ENCODE peak calls at places on chromosomes 5 and 9, in ten cellular contexts. C, U, M, X, F, E, B, V, S and R are unnamed samples.

GRCh38 chr5:104186100-104186499 is 623.5 kb upstream of the NUDT12 start:
- DNase-seq in C (no peak), U (no peak), M (no peak), X (no peak), F (no peak), E (peak; percentile 88), B (no peak), V (no peak), S (no peak), R (no peak)

GRCh38 chr5:62600560-62601252 is 22.1 kb downstream of the LRRC70 start:
- DNase-seq in C (no peak), U (no peak), M (no peak), X (no peak), F (peak; percentile 35), E (no peak), B (no peak), V (no peak), S (no peak), R (no peak)

GRCh38 chr5:144566747-144567415 is 396.2 kb downstream of the KCTD16 start:
- DNase-seq in C (no peak), U (no peak), M (no peak), X (no peak), F (no peak), E (no peak), B (no peak), V (no peak), S (no peak), R (no peak)

GRCh38 chr5:27944471-27944870 is 906.1 kb upstream of the CDH9 start:
- DNase-seq in C (no peak), U (no peak), M (no peak), X (no peak), F (no peak), E (no peak), B (no peak), V (no peak), S (no peak), R (no peak)

GRCh38 chr5:98798371-98798770 is 24.9 kb downstream of the RGMB start:
- DNase-seq in C (no peak), U (no peak), M (no peak), X (no peak), F (no peak), E (no peak), B (no peak), V (no peak), S (no peak), R (no peak)

GRCh38 chr9:114469091-114469853 is 36.0 kb downstream of the WHRN start:
- DNase-seq in C (no peak), U (no peak), M (no peak), X (no peak), F (no peak), E (no peak), B (no peak), V (no peak), S (no peak), R (no peak)

GRCh38 chr5:125668904-125669303 is 754.3 kb upstream of the GRAMD2B start:
- DNase-seq in C (no peak), U (no peak), M (no peak), X (no peak), F (no peak), E (no peak), B (no peak), V (no peak), S (no peak), R (no peak)

GRCh38 chr5:124524552-124525232 is 221.7 kb downstream of the ZNF608 start:
- DNase-seq in C (no peak), U (no peak), M (no peak), X (peak; percentile 35), F (peak; percentile 31), E (no peak), B (no peak), V (no peak), S (no peak), R (no peak)

GRCh38 chr9:35027871-35028270 is 38.3 kb downstream of the DNAJB5 start:
- DNase-seq in C (no peak), U (no peak), M (no peak), X (no peak), F (no peak), E (no peak), B (no peak), V (no peak), S (no peak), R (no peak)

GRCh38 chr9:35029852-35030251 is 40.3 kb downstream of the DNAJB5 start:
- DNase-seq in C (no peak), U (no peak), M (no peak), X (no peak), F (no peak), E (no peak), B (no peak), V (no peak), S (no peak), R (no peak)

GRCh38 chr9:35027361-35027760 is 37.8 kb downstream of the DNAJB5 start:
- DNase-seq in C (no peak), U (no peak), M (no peak), X (no peak), F (no peak), E (no peak), B (no peak), V (no peak), S (no peak), R (no peak)

GRCh38 chr9:35028341-35028740 is 38.8 kb downstream of the DNAJB5 start:
- DNase-seq in C (no peak), U (no peak), M (no peak), X (no peak), F (no peak), E (no peak), B (no peak), V (no peak), S (no peak), R (no peak)

DNA sequence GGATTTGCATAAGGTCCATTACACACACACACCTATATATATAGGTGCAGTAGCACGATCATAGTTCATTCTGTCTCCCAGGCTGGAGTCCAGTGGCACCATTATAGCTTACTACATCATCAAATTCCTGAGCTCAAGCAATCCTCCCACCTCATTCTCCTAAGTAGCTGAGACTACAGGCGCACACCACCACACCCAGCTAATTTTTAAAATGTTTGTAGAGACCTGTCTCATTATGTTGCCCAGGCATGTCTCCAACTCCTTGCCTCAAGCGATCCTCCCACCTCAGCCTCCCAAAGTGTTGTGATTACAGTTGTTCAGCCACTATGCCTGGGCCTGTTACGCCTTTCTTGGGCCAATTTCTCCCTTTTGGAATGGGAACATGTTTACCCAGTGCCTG is 39.7 kb downstream of the DNAJB5 start:
- DNase-seq in C (no peak), U (no peak), M (no peak), X (no peak), F (no peak), E (no peak), B (no peak), V (no peak), S (no peak), R (no peak)
- TF ChIP-seq EP300 in C (no peak), U (no peak), M (no peak), X (no peak), F (no peak), E (no peak), B (no peak), V (no peak), S (no peak), R (no peak)

DNA sequence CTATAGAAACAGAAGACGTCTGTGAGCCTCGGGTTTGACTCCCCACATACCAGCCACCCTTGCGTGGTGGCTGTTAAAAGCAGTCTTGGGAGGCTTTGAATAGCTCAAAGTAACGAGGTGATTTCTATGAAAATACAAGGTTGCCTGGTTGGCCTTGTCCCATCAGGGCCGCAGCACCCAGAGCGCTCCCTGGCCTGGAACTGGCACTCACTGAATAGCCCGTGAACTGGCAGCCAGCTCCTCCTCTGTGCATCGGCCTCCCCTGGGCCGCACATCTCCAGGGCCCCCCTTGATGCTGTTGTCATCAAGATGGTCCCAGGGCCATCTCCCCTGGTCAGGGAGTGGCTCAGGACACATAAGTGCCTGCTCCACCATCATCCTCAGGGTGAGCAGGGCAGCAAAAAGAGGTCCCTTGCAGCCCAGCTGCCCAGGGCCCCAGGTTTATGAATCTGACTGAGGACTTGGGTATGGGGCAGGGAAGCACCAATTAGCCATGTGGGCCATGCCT is 144.6 kb upstream of the PPP1R26 start:
- DNase-seq in C (no peak), U (no peak), M (peak; percentile 30), X (no peak), F (no peak), E (no peak), B (no peak), V (no peak), S (peak; percentile 9), R (no peak)
- H3K4me1 ChIP-seq in C (no peaks in the 10 kb centered on the region), U (peaks cover 2% of the 10 kb centered on the region), M (no peaks in the 10 kb centered on the region), X (no peaks in the 10 kb centered on the region), F (no peaks in the 10 kb centered on the region), E (no peaks in the 10 kb centered on the region), B (no peaks in the 10 kb centered on the region), V (no peaks in the 10 kb centered on the region), S (no peaks in the 10 kb centered on the region), R (peaks cover 5% of the 10 kb centered on the region)

GRCh38 chr9:35561468-35562261 is 43.4 kb upstream of the TESK1 start:
- DNase-seq in C (no peak), U (no peak), M (no peak), X (no peak), F (no peak), E (no peak), B (no peak), V (peak; percentile 67), S (no peak), R (no peak)

GRCh38 chr9:35564658-35565061 is 40.4 kb upstream of the TESK1 start:
- DNase-seq in C (no peak), U (no peak), M (no peak), X (no peak), F (no peak), E (no peak), B (no peak), V (peak; percentile 82), S (no peak), R (no peak)

GRCh38 chr9:35563791-35564197 is 41.3 kb upstream of the TESK1 start:
- DNase-seq in C (no peak), U (peak; percentile 64), M (peak; percentile 67), X (no peak), F (peak; percentile 63), E (peak; percentile 83), B (peak; percentile 60), V (peak; percentile 81), S (no peak), R (peak; percentile 33)

GRCh38 chr9:35560625-35561337 is 44.3 kb upstream of the TESK1 start:
- DNase-seq in C (no peak), U (no peak), M (no peak), X (no peak), F (no peak), E (no peak), B (no peak), V (no peak), S (no peak), R (no peak)

GRCh38 chr9:35562895-35563746 is 41.9 kb upstream of the TESK1 start:
- DNase-seq in C (no peak), U (no peak), M (no peak), X (no peak), F (no peak), E (no peak), B (no peak), V (no peak), S (no peak), R (no peak)
- H3K4me3 ChIP-seq in C (no peak overlapping the region), U (no peak overlapping the region), M (no peak overlapping the region), X (no peak overlapping the region), F (no peak overlapping the region), E (peak overlapping the region; percentile 24), B (peak overlapping the region; percentile 23), V (no peak overlapping the region), S (no peak overlapping the region), R (no peak overlapping the region)

DNA sequence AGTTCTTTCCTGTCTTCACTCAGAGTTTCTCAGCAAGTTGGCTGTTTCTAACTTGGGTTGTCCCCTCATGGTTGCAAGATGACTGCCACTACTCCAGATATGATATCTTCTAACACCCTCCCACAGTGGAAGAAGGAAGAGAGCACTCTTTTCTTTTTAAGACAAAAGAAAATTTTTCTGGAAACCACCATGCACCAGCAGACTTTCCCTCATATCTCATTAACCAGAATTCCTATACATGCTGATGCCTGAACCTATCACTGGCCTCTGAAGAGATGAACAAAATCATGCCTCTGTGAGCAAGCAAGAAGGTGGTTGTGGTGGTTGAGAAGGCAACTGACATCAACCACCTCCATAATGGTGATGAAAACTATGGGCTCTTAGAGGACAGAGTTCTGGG is 56.8 kb downstream of the FEM1C start:
- DNase-seq in C (no peak), U (no peak), M (no peak), X (no peak), F (no peak), E (no peak), B (no peak), V (no peak), S (no peak), R (no peak)
- TF ChIP-seq EP300 in C (no peak), U (no peak), M (no peak), X (no peak), F (no peak), E (no peak), B (no peak), V (no peak), S (no peak), R (no peak)